ENCODE peak calls at places on chromosomes 6 and 20, in five cellular contexts. Z is CD8-positive, alpha-beta T cell; L is mesothelial cell of epicardium; R is fibroblast of villous mesenchyme; O is astrocyte of the cerebellum. A is an unnamed sample.

GRCh38 chr6:46129634-46130505 is at the start of gene ENPP4:
- DNase-seq in Z (peak), L (peak), R (peak), O (peak), A (peak)

GRCh38 chr6:121260651-121261102 is 73.6 kb downstream of the TBC1D32 start:
- DNase-seq in Z (no peak), L (no peak), R (peak), O (no peak), A (no peak)

GRCh38 chr6:139587469-139587868 is 213.0 kb upstream of the CITED2 start:
- DNase-seq in Z (no peak), L (no peak), R (peak), O (peak), A (no peak)

GRCh38 chr20:50762435-50763201 is 31.2 kb downstream of the PARD6B start:
- DNase-seq in Z (no peak), L (peak), R (peak), O (no peak), A (no peak)

GRCh38 chr6:67131827-67132226 is 1424.8 kb upstream of the EYS start:
- DNase-seq in Z (no peak), L (no peak), R (no peak), O (peak), A (no peak)

GRCh38 chr6:157281570-157281969 is 41.7 kb downstream of the TMEM242 start:
- DNase-seq in Z (no peak), L (peak), R (no peak), O (no peak), A (no peak)

GRCh38 chr6:114096553-114097172 is 125.7 kb upstream of the HDAC2 start:
- DNase-seq in Z (no peak), L (no peak), R (peak), O (peak), A (peak)

GRCh38 chr20:35166242-35166830 is 5.5 kb upstream of the PROCR start:
- DNase-seq in Z (no peak), L (peak), R (no peak), O (no peak), A (no peak)

GRCh38 chr6:36700812-36701211 is 3.2 kb downstream of the RAB44 start:
- DNase-seq in Z (no peak), L (no peak), R (no peak), O (no peak), A (no peak)

GRCh38 chr6:41059569-41059968 is 6.6 kb downstream of the APOBEC2 start:
- DNase-seq in Z (no peak), L (no peak), R (no peak), O (no peak), A (no peak)

GRCh38 chr20:63037669-63038268 is 31.0 kb upstream of the BHLHE23 start:
- DNase-seq in Z (no peak), L (no peak), R (no peak), O (no peak), A (no peak)

GRCh38 chr20:57930328-57930727 is 220.5 kb upstream of the PMEPA1 start:
- DNase-seq in Z (no peak), L (no peak), R (no peak), O (no peak), A (no peak)

GRCh38 chr6:121723623-121724022 is 288.2 kb downstream of the GJA1 start:
- DNase-seq in Z (no peak), L (no peak), R (no peak), O (no peak), A (no peak)

GRCh38 chr20:9460518-9460917 is 53.9 kb upstream of the LAMP5 start:
- DNase-seq in Z (no peak), L (no peak), R (no peak), O (peak), A (no peak)

GRCh38 chr6:140671926-140672325 is 1297.5 kb upstream of the CITED2 start:
- DNase-seq in Z (no peak), L (no peak), R (no peak), O (no peak), A (no peak)

GRCh38 chr6:152748843-152749242 is 1.8 kb upstream of the VIP start:
- DNase-seq in Z (no peak), L (no peak), R (peak), O (no peak), A (no peak)

GRCh38 chr20:41278936-41279335 is 38.6 kb downstream of the ZHX3 start:
- DNase-seq in Z (no peak), L (no peak), R (peak), O (no peak), A (no peak)

GRCh38 chr6:19664878-19665715 is 172.1 kb upstream of the ID4 start:
- DNase-seq in Z (no peak), L (no peak), R (no peak), O (peak), A (no peak)

DNA sequence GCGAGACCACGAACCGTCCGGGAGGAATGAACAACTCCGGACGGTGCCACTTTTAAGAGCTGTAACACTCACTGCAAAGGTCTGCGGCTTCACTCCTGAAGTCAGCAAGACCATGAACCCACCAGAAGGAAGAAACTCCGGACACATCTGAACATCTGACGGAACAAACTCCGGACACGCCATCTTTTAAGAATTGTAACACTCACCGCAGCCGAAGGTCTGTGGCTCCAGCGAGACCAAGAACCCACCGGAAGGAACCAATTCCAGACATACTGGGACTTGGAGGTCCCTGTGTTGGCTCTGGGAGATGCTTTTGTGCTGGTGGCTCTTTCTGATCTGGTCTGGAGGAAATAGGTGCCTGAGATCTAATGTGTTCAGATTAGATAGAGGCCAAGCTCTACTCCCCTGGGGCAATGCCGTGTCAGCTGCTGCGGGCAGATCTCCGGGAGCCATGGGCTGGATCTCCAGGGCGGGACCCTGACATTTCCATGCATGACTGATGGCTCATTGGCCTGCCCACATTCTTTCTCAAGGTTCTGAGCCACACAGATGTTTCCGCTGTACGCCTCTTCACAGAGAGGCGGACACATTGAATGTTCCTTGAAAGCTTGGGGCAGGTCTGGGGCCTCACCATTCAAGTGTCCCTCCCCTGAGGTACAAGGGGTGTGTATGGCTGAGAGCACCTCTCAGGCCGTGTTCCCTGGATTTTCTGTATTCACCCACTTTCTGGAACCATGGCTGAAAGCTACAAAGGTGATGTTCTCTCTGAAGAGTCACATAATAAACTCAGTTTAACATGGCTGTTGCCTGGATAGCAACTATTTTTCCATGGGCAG is 29.3 kb downstream of the GMPR start:
- DNase-seq in Z (no peak), L (no peak), R (no peak), O (no peak), A (no peak)
- TF ChIP-seq CTCF in Z (no peak), L (no peak), R (no peak), O (no peak), A (no peak)

GRCh38 chr6:30821862-30822784 is 62.2 kb upstream of the DDR1 start:
- DNase-seq in Z (no peak), L (no peak), R (peak), O (no peak), A (no peak)

GRCh38 chr6:30818426-30818841 is 65.9 kb upstream of the DDR1 start:
- DNase-seq in Z (no peak), L (no peak), R (peak), O (no peak), A (no peak)

GRCh38 chr6:30819287-30819917 is 64.9 kb upstream of the DDR1 start:
- DNase-seq in Z (no peak), L (no peak), R (no peak), O (no peak), A (no peak)

GRCh38 chr6:30816791-30817739 is 67.3 kb upstream of the DDR1 start:
- DNase-seq in Z (no peak), L (no peak), R (no peak), O (no peak), A (no peak)

GRCh38 chr6:30820196-30820595 is 64.1 kb upstream of the DDR1 start:
- DNase-seq in Z (no peak), L (no peak), R (peak), O (no peak), A (no peak)
- TF ChIP-seq CTCF in Z (no peak), L (no peak), R (peak), O (no peak), A (no peak)

DNA sequence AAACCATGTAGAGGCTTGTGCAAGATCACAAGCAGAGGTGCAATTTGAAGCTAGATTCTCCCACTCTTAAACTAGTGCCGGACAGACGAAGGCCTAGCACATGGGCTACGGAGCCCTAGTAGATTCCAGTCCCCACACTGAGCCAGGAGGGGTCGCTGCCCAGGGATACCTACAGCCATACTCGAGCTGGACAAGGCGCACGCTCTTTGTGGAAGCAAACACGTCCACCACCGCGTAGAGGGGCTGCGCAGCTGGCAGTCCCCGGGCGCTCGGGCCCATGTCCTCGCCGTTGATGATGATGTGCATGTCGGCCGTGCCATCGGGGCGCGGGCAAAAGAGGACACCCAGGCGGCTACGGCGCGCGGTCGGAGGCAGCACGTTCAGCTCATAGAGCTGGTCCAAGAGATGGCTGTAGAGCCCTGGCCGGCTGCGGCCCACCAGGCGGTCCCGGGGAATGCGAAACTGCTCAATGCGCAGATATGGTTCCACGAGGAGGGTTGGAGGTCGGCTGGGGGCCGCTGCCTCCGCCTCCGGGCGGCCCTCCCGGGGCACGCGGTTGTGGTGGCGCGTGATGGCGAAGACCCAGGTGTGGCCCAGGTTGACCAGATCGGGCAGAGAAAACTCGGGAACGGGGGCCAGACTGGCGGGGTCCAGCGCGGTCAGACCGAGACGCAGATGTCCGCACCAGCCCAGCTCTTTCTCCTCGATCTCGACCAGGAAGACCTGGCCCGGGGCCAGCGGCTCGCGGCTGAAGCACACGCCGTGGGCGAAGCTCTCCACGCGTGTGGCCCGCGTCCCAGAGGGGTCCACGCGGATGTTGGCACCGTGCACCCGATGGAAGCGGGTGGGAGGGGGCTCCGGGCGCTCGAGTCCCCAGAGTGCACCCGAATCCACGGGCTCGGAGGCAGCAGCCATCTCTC is 671 bp downstream of the NEURL2 start:
- DNase-seq in Z (peak), L (peak), R (peak), O (peak), A (peak)
- TF ChIP-seq CTCF in Z (peak), L (peak), R (peak), O (peak), A (peak)

GRCh38 chr6:14048870-14049269 is 68.7 kb upstream of the CD83 start:
- DNase-seq in Z (no peak), L (no peak), R (no peak), O (no peak), A (no peak)

GRCh38 chr6:14047151-14047740 is 70.3 kb upstream of the CD83 start:
- DNase-seq in Z (no peak), L (no peak), R (no peak), O (no peak), A (no peak)

DNA sequence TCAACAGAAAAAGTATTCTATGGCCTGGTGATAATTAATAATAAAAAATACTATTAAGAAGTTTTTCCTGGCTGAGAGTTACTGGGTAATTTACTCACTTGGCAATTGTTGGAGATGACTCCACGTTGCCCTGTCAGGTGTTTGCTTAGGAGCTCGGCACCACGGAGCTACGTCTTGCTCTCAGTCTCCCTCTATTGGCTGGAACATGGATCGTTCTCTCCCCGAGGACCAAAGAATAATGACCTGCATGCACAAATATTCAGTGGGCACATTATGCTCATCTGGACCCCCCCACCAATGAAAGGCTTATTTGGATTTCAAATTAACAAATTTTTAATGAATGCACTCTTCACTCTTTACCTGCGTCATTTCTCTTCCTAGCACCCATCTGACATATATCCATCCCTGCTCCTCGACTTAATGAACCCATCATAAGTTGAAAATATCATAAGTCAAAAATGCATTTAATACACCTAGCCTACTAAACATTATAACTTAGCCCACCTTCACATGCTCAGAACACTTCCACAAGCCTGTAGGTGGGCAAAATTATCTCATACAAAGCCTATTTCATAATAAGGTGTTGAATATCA is 71.0 kb upstream of the CD83 start:
- DNase-seq in Z (peak), L (no peak), R (peak), O (no peak), A (peak)
- TF ChIP-seq CTCF in Z (peak), L (peak), R (peak), O (peak), A (peak)

DNA sequence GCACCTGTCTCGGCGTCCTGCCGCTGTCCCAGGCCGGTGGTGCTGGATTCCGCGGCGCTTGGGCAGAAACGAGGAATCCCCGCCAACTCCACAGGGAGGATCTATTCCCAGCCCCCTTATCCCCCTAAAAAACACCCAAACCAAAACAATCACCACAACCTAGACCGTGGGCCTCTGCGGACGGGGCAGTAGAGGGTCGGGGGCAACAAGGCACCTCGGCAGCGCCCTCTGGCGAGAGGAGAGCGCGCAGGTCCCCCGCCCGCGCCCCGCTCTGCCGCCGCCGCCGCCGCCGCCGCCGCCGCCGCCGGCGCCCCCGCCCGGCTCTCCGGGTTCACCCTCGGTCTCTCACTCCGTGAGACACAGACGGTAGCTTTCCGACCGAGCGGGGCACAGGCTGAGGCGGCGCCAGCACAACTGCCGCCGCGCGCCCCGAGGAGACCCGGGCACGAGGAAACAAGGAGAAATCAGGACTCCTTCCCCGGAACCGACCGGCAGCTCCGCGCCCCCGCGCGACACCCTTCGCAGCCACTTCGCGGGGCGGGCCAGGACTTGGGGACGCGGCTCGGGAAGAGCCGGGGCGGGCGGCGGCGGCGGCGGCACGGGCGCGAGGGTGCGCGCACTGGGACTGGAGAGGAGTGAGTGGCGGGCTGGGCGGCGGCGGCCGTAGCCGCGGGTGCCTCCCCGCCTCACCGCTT is at the start of gene SLC35F1:
- DNase-seq in Z (no peak), L (peak), R (peak), O (peak), A (peak)
- TF ChIP-seq CTCF in Z (no peak), L (peak), R (peak), O (peak), A (peak)

GRCh38 chr6:150964765-150965164 is 99.3 kb downstream of the MTHFD1L start:
- DNase-seq in Z (no peak), L (no peak), R (no peak), O (no peak), A (no peak)
- TF ChIP-seq CTCF in Z (no peak), L (no peak), R (no peak), O (no peak), A (no peak)

GRCh38 chr6:26270903-26271639 is 93.9 kb upstream of the BTN3A2 start:
- DNase-seq in Z (peak), L (peak), R (peak), O (peak), A (peak)
- TF ChIP-seq CTCF in Z (no peak), L (no peak), R (no peak), O (no peak), A (no peak)

A was measured in nephron progenitor cell.